ENCODE peak calls at places on chromosomes 13 and 19, in eight cellular contexts. J is aorta; V is psoas muscle; O is naive thymus-derived CD4-positive, alpha-beta T cell; I is endothelial cell of umbilical vein; S is heart right ventricle; M is K562; Z is GM23248. B is an unnamed sample. For H3K27me3, H3K36me3 and H3K4me1, the result is how much of the 10 kb centered on the place peaks cover.

GRCh38 chr13:113425931-113426590 is 27.2 kb downstream of the ADPRHL1 start:
- DNase-seq in I (no peak), J (no peak), O (no peak), V (no peak), S (no peak), Z (no peak), M (no peak), B (no peak)

GRCh38 chr19:2123682-2124387 is 27.1 kb downstream of the IZUMO4 start:
- DNase-seq in V (peak), O (no peak), Z (peak), S (no peak), M (no peak), I (no peak), J (peak), B (no peak)

GRCh38 chr19:18065173-18065495 is 21.6 kb downstream of the IL12RB1 start:
- DNase-seq in M (no peak), S (no peak), V (no peak), Z (no peak), J (no peak), O (no peak), I (no peak), B (no peak)

GRCh38 chr13:20995245-20995829 is 66.0 kb downstream of the LATS2 start:
- DNase-seq in O (no peak), I (no peak), S (no peak), J (no peak), M (peak), V (no peak), Z (no peak), B (no peak)

GRCh38 chr13:49908637-49909036 is 27.5 kb downstream of the SPRYD7 start:
- DNase-seq in S (no peak), V (no peak), O (no peak), J (no peak), I (no peak), Z (no peak), M (no peak), B (no peak)

GRCh38 chr13:76690611-76691010 is 195.6 kb downstream of the KCTD12 start:
- DNase-seq in Z (no peak), M (no peak), J (no peak), V (no peak), I (no peak), O (no peak), S (no peak), B (no peak)

GRCh38 chr19:10617409-10618121 is 7.8 kb upstream of the SLC44A2 start:
- DNase-seq in M (peak), J (no peak), Z (peak), I (no peak), O (no peak), S (no peak), V (no peak), B (no peak)

GRCh38 chr13:114124921-114125320 is 7.5 kb downstream of the RASA3 start:
- DNase-seq in I (no peak), V (peak), M (no peak), S (no peak), J (no peak), Z (peak), O (no peak), B (peak)

GRCh38 chr19:34661357-34661756 is 15.6 kb downstream of the SCGB2B2 start:
- DNase-seq in J (no peak), O (no peak), S (no peak), M (no peak), Z (no peak), V (no peak), I (no peak), B (no peak)

GRCh38 chr13:113973218-113974164 is at the start of gene C13orf46:
- DNase-seq in O (no peak), S (no peak), Z (no peak), J (peak), V (peak), I (no peak), M (no peak), B (no peak)

GRCh38 chr19:15288146-15288963 is 44.0 kb downstream of the BRD4 start:
- DNase-seq in O (no peak), M (no peak), I (peak), Z (peak), J (no peak), S (no peak), V (no peak), B (no peak)

GRCh38 chr13:44312131-44312530 is 61.5 kb upstream of the SERP2 start:
- DNase-seq in V (no peak), O (no peak), I (no peak), S (no peak), Z (no peak), J (no peak), M (no peak), B (no peak)

GRCh38 chr19:2469102-2469914 is 6.6 kb upstream of the GADD45B start:
- DNase-seq in J (no peak), I (peak), S (no peak), Z (peak), M (no peak), O (no peak), V (peak), B (no peak)

GRCh38 chr19:12789098-12789903 is 2.0 kb upstream of the JUNB start:
- DNase-seq in O (no peak), I (peak), Z (peak), M (no peak), S (no peak), J (no peak), V (no peak), B (no peak)

GRCh38 chr19:56086671-56087430 is 34.2 kb downstream of the ZNF787 start:
- DNase-seq in I (no peak), V (no peak), J (no peak), M (no peak), O (no peak), Z (no peak), S (no peak), B (no peak)

GRCh38 chr13:43908156-43909126 is 28.7 kb downstream of the LACC1 start:
- DNase-seq in O (no peak), I (peak), J (no peak), M (no peak), Z (peak), S (no peak), V (no peak), B (peak)

GRCh38 chr13:27040826-27041108 is 130.8 kb downstream of the USP12 start:
- DNase-seq in S (no peak), M (no peak), V (no peak), I (no peak), J (no peak), O (no peak), Z (no peak), B (no peak)

GRCh38 chr13:40109324-40109958 is 454.0 kb downstream of the COG6 start:
- DNase-seq in Z (peak), J (no peak), V (no peak), M (no peak), S (no peak), O (no peak), I (no peak), B (no peak)

GRCh38 chr19:5392476-5392875 is 51.9 kb upstream of the PTPRS start:
- DNase-seq in V (no peak), M (no peak), S (no peak), J (peak), O (no peak), Z (no peak), I (no peak), B (no peak)

GRCh38 chr19:11581740-11582139 is 4.3 kb upstream of the ACP5 start:
- DNase-seq in V (no peak), Z (peak), O (no peak), S (no peak), M (peak), J (no peak), I (no peak), B (no peak)

GRCh38 chr19:17530586-17530985 is 19.1 kb downstream of the PGLS start:
- DNase-seq in J (no peak), M (no peak), Z (no peak), O (no peak), V (no peak), I (no peak), S (no peak), B (no peak)

GRCh38 chr13:110000534-110001345 is 214.4 kb upstream of the IRS2 start:
- DNase-seq in V (no peak), J (no peak), M (no peak), S (no peak), Z (peak), O (no peak), I (no peak), B (no peak)

GRCh38 chr19:35757231-35757748 is 461 bp upstream of the HSPB6 start:
- DNase-seq in O (no peak), I (peak), Z (peak), S (peak), J (peak), M (peak), V (peak), B (no peak)

GRCh38 chr19:17757125-17757524 is 5.8 kb downstream of the FCHO1 start:
- DNase-seq in J (peak), M (no peak), S (peak), Z (peak), O (no peak), V (no peak), I (peak), B (no peak)

GRCh38 chr19:46035546-46035945 is 5.3 kb downstream of the IGFL4 start:
- DNase-seq in J (no peak), M (no peak), O (no peak), V (no peak), I (no peak), Z (no peak), S (no peak), B (no peak)

GRCh38 chr13:20672772-20673171 is 30.7 kb upstream of the IL17D start:
- DNase-seq in Z (peak), S (no peak), I (no peak), M (no peak), V (no peak), O (no peak), J (no peak), B (no peak)

GRCh38 chr13:67048084-67048792 is 181.9 kb downstream of the PCDH9 start:
- DNase-seq in O (no peak), J (no peak), I (peak), S (no peak), Z (no peak), V (no peak), M (peak), B (no peak)

GRCh38 chr13:98848736-98849135 is 96.3 kb upstream of the SLC15A1 start:
- DNase-seq in V (no peak), M (no peak), I (no peak), Z (peak), S (no peak), J (peak), O (no peak), B (no peak)

GRCh38 chr13:88526853-88527215 is 855.7 kb downstream of the SLITRK5 start:
- DNase-seq in I (no peak), M (no peak), O (no peak), Z (no peak), J (peak), V (no peak), S (no peak), B (no peak)

GRCh38 chr19:17195106-17195505 is 20.1 kb upstream of the USE1 start:
- DNase-seq in J (no peak), M (no peak), I (no peak), Z (no peak), V (no peak), O (no peak), S (no peak), B (no peak)

GRCh38 chr13:73198888-73199497 is 140.2 kb downstream of the KLF5 start:
- DNase-seq in V (no peak), I (no peak), S (no peak), J (no peak), Z (no peak), O (no peak), M (no peak), B (no peak)

GRCh38 chr19:29506619-29506911 is 19.2 kb upstream of the VSTM2B start:
- DNase-seq in J (peak), O (no peak), V (no peak), S (no peak), M (no peak), I (no peak), Z (no peak), B (no peak)
- H3K27me3 ChIP-seq in J (under half), O (under half), V (under half), S (under half), M (under half), I (under half), Z (under half), B (under half)

GRCh38 chr19:43956827-43957226 is 5.8 kb downstream of the ZNF221 start:
- DNase-seq in O (no peak), I (no peak), M (no peak), J (no peak), S (no peak), V (no peak), Z (no peak), B (no peak)
- H3K36me3 ChIP-seq in O (under half), I (under half), M (under half), J (under half), S (under half), V (under half), Z (under half), B (under half)

GRCh38 chr19:994516-994915 is 5.7 kb upstream of the GRIN3B start:
- DNase-seq in S (no peak), I (no peak), M (no peak), Z (no peak), J (no peak), O (no peak), V (no peak), B (no peak)

GRCh38 chr19:992670-993055 is 7.6 kb upstream of the GRIN3B start:
- DNase-seq in Z (no peak), M (no peak), J (no peak), I (no peak), S (no peak), O (no peak), V (no peak), B (no peak)

GRCh38 chr19:993361-993830 is 6.8 kb upstream of the GRIN3B start:
- DNase-seq in V (peak), S (no peak), J (no peak), O (no peak), I (no peak), Z (no peak), M (no peak), B (no peak)

GRCh38 chr19:995051-995827 is 5.0 kb upstream of the GRIN3B start:
- DNase-seq in J (no peak), M (no peak), S (no peak), V (no peak), O (no peak), Z (no peak), I (no peak), B (no peak)

DNA sequence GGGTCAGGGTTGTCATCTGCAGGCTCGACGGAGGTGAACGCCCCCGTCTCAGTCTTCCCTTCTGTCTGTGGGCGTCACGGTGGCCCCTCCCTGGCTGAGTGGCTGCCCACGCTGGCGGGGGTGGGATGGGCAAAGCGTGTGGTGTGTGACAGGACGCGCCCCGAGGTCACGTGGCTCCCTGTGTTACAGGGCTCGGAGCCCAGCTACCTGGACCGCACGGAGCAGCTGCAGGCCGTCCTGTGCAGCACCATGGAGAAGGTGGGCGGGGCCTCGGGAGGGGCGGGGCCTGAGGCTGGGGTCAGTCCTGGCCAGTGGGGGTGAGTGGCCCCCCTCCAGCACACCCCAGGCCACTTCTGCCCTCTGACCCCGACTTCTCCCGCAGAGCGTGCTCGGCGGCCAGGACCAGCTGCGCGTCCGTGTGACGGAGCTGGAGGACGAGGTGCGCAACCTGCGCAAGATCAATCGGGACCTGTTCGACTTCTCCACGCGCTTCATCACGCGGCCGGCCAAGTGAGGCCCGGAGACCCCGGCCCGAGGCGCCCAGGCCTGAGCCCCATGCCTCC is 6.3 kb upstream of the GRIN3B start:
- DNase-seq in O (no peak), S (no peak), M (no peak), V (no peak), J (no peak), Z (no peak), I (no peak), B (no peak)
- H3K4me1 ChIP-seq in O (under half), S (under half), M (half or more), V (under half), J (under half), Z (under half), I (under half), B (under half)

GRCh38 chr19:19551862-19552192 is 13.8 kb downstream of the CILP2 start:
- DNase-seq in M (no peak), Z (no peak), O (no peak), J (no peak), S (no peak), V (no peak), I (no peak), B (no peak)
- H3K27me3 ChIP-seq in M (under half), Z (under half), O (under half), J (under half), S (under half), V (under half), I (under half), B (under half)

DNA sequence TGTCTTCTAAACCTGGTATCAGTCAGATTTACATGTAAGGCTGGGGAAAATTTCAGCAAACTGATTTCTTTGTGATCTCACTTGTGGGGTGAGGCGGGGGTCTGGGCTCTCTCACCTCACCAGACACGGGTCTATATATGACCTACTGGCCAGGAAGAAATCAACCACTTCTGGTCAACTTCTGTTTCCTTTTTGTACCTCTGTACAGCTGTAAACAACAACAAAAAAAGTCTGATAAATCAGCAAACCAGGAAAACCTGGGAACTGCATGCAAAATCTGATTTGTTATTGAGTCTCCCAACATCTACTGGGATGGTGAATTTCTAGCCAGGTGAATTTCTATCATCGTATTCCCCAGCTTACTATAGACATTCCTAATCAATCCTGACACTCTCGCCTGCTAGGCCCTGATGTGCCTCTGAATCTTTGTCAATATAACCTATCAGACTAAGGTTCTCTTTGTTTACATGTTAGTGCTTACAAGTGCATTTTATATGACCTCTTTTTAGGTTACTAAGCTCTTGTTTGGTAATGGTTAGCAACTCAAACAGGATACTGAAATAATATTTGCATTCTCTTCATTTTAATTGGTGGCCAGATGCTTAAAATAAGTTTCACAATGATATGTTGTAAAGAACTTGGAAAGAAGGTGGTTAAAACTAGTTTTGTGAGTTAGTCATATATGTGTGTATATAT is 77.7 kb downstream of the LRRC63 start:
- DNase-seq in M (no peak), S (no peak), O (no peak), I (no peak), V (no peak), Z (no peak), J (no peak), B (no peak)
- H3K36me3 ChIP-seq in M (under half), S (under half), O (under half), I (under half), V (under half), Z (under half), J (under half), B (under half)

DNA sequence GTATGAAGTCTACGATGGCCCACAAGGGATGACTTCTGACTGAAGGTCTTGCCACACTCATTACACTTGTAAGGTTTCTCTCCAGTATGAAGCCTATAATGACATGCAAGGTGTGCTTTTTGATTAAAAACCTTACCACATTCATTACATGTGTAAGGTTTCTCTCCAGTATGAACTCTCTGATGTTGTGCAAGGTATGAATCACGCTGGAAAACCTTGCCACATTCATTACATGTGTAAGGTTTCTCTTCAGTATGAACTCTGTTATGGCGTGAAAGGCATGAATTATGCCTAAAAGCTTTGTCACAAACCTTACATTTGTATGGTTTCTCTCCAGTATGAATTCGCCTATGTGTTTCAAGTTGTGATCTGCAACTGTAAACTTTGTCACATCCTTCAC is 15.0 kb upstream of the ZNF83 start:
- DNase-seq in V (no peak), O (no peak), I (no peak), S (no peak), M (no peak), J (no peak), Z (no peak), B (no peak)
- H3K4me1 ChIP-seq in V (under half), O (under half), I (under half), S (under half), M (under half), J (under half), Z (under half), B (under half)

B was measured in CD4-positive, alpha-beta memory T cell.